ENCODE peak calls at places on chromosomes 1 and 21, in seven cellular contexts. X is HCT116, W is endothelial cell of umbilical vein, D is SK-N-SH, P is HepG2, F is H1, E is K562. Z is an unnamed sample.

GRCh38 chr1:29964718-29965533 is 728.6 kb downstream of the PTPRU start:
- DNase-seq in D (no peak), X (no peak), W (no peak), F (no peak), P (no peak), E (no peak), Z (no peak)

GRCh38 chr1:241738284-241738683 is 86.2 kb downstream of the WDR64 start:
- DNase-seq in X (no peak), D (no peak), F (no peak), E (no peak), P (no peak), W (no peak), Z (no peak)

GRCh38 chr1:24910751-24911650 is 19.1 kb downstream of the RUNX3 start:
- DNase-seq in E (no peak), F (no peak), D (no peak), W (no peak), P (peak), X (no peak), Z (no peak)

GRCh38 chr1:229001467-229001866 is 266.2 kb downstream of the RHOU start:
- DNase-seq in F (no peak), X (no peak), P (no peak), E (no peak), D (no peak), W (no peak), Z (no peak)

GRCh38 chr1:163315773-163316374 is 5.9 kb upstream of the NUF2 start:
- DNase-seq in W (peak), F (no peak), P (peak), E (peak), X (no peak), D (peak), Z (peak)

GRCh38 chr1:228368801-228369607 is 37.6 kb downstream of the TRIM11 start:
- DNase-seq in X (no peak), F (no peak), P (no peak), E (peak), W (no peak), D (no peak), Z (no peak)

GRCh38 chr1:17874231-17874630 is 119.1 kb downstream of the ACTL8 start:
- DNase-seq in D (no peak), X (no peak), P (no peak), F (no peak), W (no peak), E (no peak), Z (no peak)

GRCh38 chr1:11339346-11340247 is 66.6 kb downstream of the UBIAD1 start:
- DNase-seq in X (peak), E (peak), D (peak), W (no peak), F (no peak), P (no peak), Z (no peak)

GRCh38 chr1:202659974-202660373 is 50.3 kb downstream of the SYT2 start:
- DNase-seq in D (no peak), W (no peak), X (no peak), P (no peak), F (no peak), E (no peak), Z (no peak)

GRCh38 chr1:5985250-5985649 is 7.0 kb downstream of the NPHP4 start:
- DNase-seq in D (no peak), F (no peak), W (no peak), E (no peak), P (no peak), X (no peak), Z (no peak)

GRCh38 chr1:22131875-22132486 is 10.9 kb downstream of the WNT4 start:
- DNase-seq in E (peak), D (peak), P (peak), X (peak), F (peak), W (peak), Z (no peak)

GRCh38 chr1:59692591-59692990 is 122.2 kb upstream of the HOOK1 start:
- DNase-seq in F (no peak), D (peak), P (no peak), X (no peak), W (no peak), E (no peak), Z (peak)

GRCh38 chr1:4650981-4651380 is 3.4 kb upstream of the AJAP1 start:
- DNase-seq in D (no peak), P (no peak), X (no peak), W (no peak), E (no peak), F (no peak), Z (no peak)

GRCh38 chr1:31410871-31411270 is 2.1 kb upstream of the SERINC2 start:
- DNase-seq in D (no peak), F (no peak), E (no peak), P (no peak), X (no peak), W (no peak), Z (no peak)

GRCh38 chr1:30520461-30520860 is 202.9 kb downstream of the MATN1 start:
- DNase-seq in F (no peak), D (no peak), E (no peak), P (no peak), W (no peak), X (no peak), Z (no peak)

GRCh38 chr1:56811331-56811730 is 7.9 kb downstream of the FYB2 start:
- DNase-seq in P (no peak), E (no peak), X (no peak), F (no peak), W (no peak), D (no peak), Z (no peak)

DNA sequence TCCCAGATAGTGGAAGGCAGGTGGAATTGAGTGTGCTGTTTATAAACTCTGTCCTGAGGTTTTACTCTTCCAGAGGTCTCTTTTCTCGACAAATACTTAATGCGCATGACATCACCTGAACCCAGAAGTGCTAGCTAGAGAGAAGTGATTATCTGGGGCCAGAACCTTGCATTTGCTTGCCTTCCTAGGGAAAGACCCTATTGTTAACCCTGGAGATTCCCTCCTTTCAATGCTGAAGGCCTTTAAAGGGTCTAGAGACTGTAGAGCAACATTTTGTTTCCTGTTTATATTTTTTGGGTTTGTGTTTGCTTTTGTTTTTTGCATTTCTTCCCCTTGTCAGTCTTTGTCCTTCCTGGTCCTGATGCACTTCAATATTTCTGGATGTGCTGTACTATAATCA is 36.2 kb downstream of the ATP2B4 start:
- DNase-seq in E (no peak), P (no peak), F (no peak), D (no peak), W (no peak), X (no peak), Z (no peak)
- H3K9ac ChIP-seq in E (no peak), P (no peak), F (no peak), D (peak), W (no peak), X (peak), Z (no peak)

GRCh38 chr1:15154480-15155036 is 1.0 kb downstream of the TMEM51 start:
- DNase-seq in E (peak), D (peak), X (no peak), W (no peak), F (no peak), P (no peak), Z (no peak)
- TF ChIP-seq POLR2AphosphoS5 in E (no peak), D (no peak), X (no peak), W (no peak), F (no peak), P (no peak), Z (no peak)

GRCh38 chr1:23593042-23593521 is 33.8 kb upstream of the ID3 start:
- DNase-seq in P (no peak), D (no peak), E (no peak), W (no peak), F (no peak), X (no peak), Z (no peak)
- H3K9ac ChIP-seq in P (no peak), D (no peak), E (no peak), W (no peak), F (no peak), X (no peak), Z (no peak)

GRCh38 chr1:173414539-173414938 is 62.6 kb upstream of the PRDX6 start:
- DNase-seq in D (no peak), P (no peak), E (no peak), F (no peak), X (no peak), W (no peak), Z (no peak)

GRCh38 chr1:173415490-173415889 is 61.6 kb upstream of the PRDX6 start:
- DNase-seq in E (no peak), P (no peak), F (no peak), D (no peak), X (no peak), W (no peak), Z (no peak)

GRCh38 chr1:173414136-173414535 is 63.0 kb upstream of the PRDX6 start:
- DNase-seq in E (no peak), W (no peak), X (no peak), P (no peak), D (no peak), F (no peak), Z (no peak)

GRCh38 chr1:173411835-173412742 is 65.0 kb upstream of the PRDX6 start:
- DNase-seq in F (no peak), E (no peak), W (no peak), X (no peak), D (no peak), P (no peak), Z (no peak)

GRCh38 chr1:173413271-173413707 is 63.8 kb upstream of the PRDX6 start:
- DNase-seq in W (no peak), F (no peak), E (no peak), D (no peak), X (no peak), P (no peak), Z (no peak)
- TF ChIP-seq POLR2AphosphoS5 in W (no peak), F (no peak), E (no peak), D (no peak), X (no peak), P (no peak), Z (no peak)

DNA sequence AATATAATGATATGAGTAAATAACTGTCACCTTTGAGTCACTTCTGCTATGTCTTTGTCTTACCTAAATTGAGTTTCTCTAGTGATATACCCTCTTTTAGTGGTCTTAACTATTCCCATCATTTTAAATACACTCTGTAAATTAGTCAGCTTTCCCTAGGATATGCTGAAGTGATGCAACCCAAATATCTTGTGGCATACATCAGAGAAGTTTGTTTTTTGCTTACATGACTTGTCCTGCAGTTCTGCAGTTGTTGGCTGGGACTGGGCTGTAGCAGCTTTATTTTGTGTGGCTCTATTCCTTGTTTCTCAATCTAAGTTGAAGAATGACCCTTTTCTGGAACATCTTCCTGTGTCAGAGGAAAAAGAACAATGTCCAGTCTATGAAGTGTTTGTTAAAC is 76.4 kb downstream of the TTC3 start:
- DNase-seq in D (no peak), P (peak), X (no peak), E (no peak), F (no peak), W (peak), Z (no peak)
- H3K9ac ChIP-seq in D (no peak), P (no peak), X (no peak), E (no peak), F (no peak), W (no peak), Z (no peak)